ENCODE peak calls at places on chromosomes 11 and 22, in seven cellular contexts. K is Right ventricle myocardium superior, A is NCI-H2081, I is skeletal muscle cell, Z is PC-3, H is head of caudate nucleus, Q is NCI-H774. R is an unnamed sample.

GRCh38 chr22:35113341-35113740 is 47.4 kb downstream of the ISX start:
- DNase-seq in Q (no peak), H (no peak), A (no peak), K (no peak), Z (no peak), I (no peak), R (no peak)

GRCh38 chr11:65419773-65420481 is 2.7 kb upstream of the NEAT1 start:
- DNase-seq in A (peak), H (peak), Z (peak), K (peak), I (peak), Q (peak), R (no peak)

GRCh38 chr11:36622431-36623136 is 24.5 kb upstream of the RAG2 start:
- DNase-seq in A (peak), I (no peak), H (no peak), Q (no peak), Z (peak), K (no peak), R (no peak)

GRCh38 chr11:128458316-128458715 is 129.0 kb downstream of the ETS1 start:
- DNase-seq in H (no peak), A (no peak), K (no peak), Z (peak), Q (no peak), I (peak), R (no peak)

GRCh38 chr11:6538892-6539291 is 41.8 kb downstream of the DNHD1 start:
- DNase-seq in Z (no peak), I (no peak), K (no peak), Q (no peak), A (no peak), H (no peak), R (no peak)

GRCh38 chr22:27461470-27461869 is 340.1 kb downstream of the MN1 start:
- DNase-seq in I (peak), Q (no peak), Z (peak), A (no peak), H (no peak), K (no peak), R (no peak)

GRCh38 chr11:126304457-126305072 is 705 bp downstream of the DCPS start:
- DNase-seq in K (no peak), A (peak), I (no peak), H (no peak), Q (no peak), Z (no peak), R (no peak)

GRCh38 chr11:92941676-92942571 is 27.5 kb upstream of the MTNR1B start:
- DNase-seq in Q (no peak), A (peak), I (no peak), H (peak), Z (peak), K (no peak), R (peak)

GRCh38 chr11:10305262-10305963 is 540 bp downstream of the ADM start:
- DNase-seq in I (no peak), A (peak), Z (peak), Q (peak), K (peak), H (peak), R (no peak)

GRCh38 chr22:36384766-36385400 is 2.9 kb downstream of the MYH9 start:
- DNase-seq in Q (no peak), K (no peak), Z (no peak), H (no peak), A (peak), I (no peak), R (no peak)

GRCh38 chr11:65573391-65574146 is 1.2 kb downstream of the FAM89B start:
- DNase-seq in Z (peak), Q (no peak), K (no peak), I (no peak), H (peak), A (peak), R (no peak)

GRCh38 chr11:78313181-78313788 is 104.3 kb downstream of the GAB2 start:
- DNase-seq in K (no peak), A (peak), I (peak), Z (peak), H (peak), Q (peak), R (peak)

GRCh38 chr11:87097582-87097981 is 59.8 kb downstream of the TMEM135 start:
- DNase-seq in A (peak), Q (no peak), H (peak), K (no peak), Z (peak), I (no peak), R (no peak)

GRCh38 chr11:98104249-98104648 is 916.5 kb upstream of the CNTN5 start:
- DNase-seq in I (no peak), H (no peak), Q (no peak), A (no peak), K (no peak), Z (no peak), R (no peak)

GRCh38 chr11:110645253-110645652 is 67.0 kb downstream of the ARHGAP20 start:
- DNase-seq in K (no peak), Q (no peak), I (no peak), H (no peak), Z (no peak), A (no peak), R (no peak)

GRCh38 chr11:42524534-42525227 is 787.1 kb upstream of the API5 start:
- DNase-seq in A (peak), I (peak), Q (peak), H (peak), K (no peak), Z (peak), R (peak)

GRCh38 chr11:19868871-19869270 is 156.2 kb downstream of the NAV2 start:
- DNase-seq in Q (no peak), K (no peak), H (peak), Z (no peak), A (no peak), I (no peak), R (no peak)

GRCh38 chr11:44409071-44409470 is 99.1 kb upstream of the ALX4 start:
- DNase-seq in Q (no peak), A (no peak), Z (no peak), I (no peak), H (no peak), K (no peak), R (no peak)

GRCh38 chr22:46389081-46389480 is 53.6 kb downstream of the TRMU start:
- DNase-seq in I (no peak), Q (no peak), K (no peak), H (no peak), A (no peak), Z (no peak), R (no peak)

GRCh38 chr11:96311120-96311568 is 31.9 kb downstream of the MAML2 start:
- DNase-seq in Q (peak), K (no peak), Z (peak), I (no peak), H (peak), A (no peak), R (no peak)

GRCh38 chr11:70703141-70704052 is 305.1 kb downstream of the CTTN start:
- DNase-seq in H (no peak), Q (no peak), I (no peak), K (no peak), Z (no peak), A (no peak), R (no peak)

GRCh38 chr11:32312206-32312817 is 123.0 kb downstream of the WT1 start:
- DNase-seq in Q (no peak), Z (peak), A (no peak), I (no peak), K (no peak), H (no peak), R (no peak)

GRCh38 chr22:18987765-18988164 is 51.7 kb upstream of the PRODH start:
- DNase-seq in A (no peak), H (no peak), Z (no peak), Q (no peak), I (no peak), K (no peak), R (no peak)

GRCh38 chr11:74636633-74637184 is 44.3 kb downstream of the POLD3 start:
- DNase-seq in H (no peak), I (peak), K (no peak), Q (no peak), Z (peak), A (no peak), R (no peak)

GRCh38 chr11:118434553-118435232 is 1.6 kb upstream of the KMT2A start:
- DNase-seq in H (peak), A (peak), Q (no peak), K (no peak), Z (peak), I (no peak), R (peak)

GRCh38 chr11:44833869-44834452 is 107.2 kb downstream of the TSPAN18 start:
- DNase-seq in I (no peak), Z (peak), Q (no peak), H (no peak), A (no peak), K (no peak), R (no peak)

GRCh38 chr11:19398772-19399542 is 158.2 kb upstream of the E2F8 start:
- DNase-seq in Z (peak), A (no peak), Q (no peak), K (no peak), I (peak), H (no peak), R (no peak)

GRCh38 chr11:539971-540481 is 2.7 kb downstream of the LRRC56 start:
- DNase-seq in I (no peak), Z (no peak), Q (no peak), A (no peak), H (no peak), K (no peak), R (no peak)

GRCh38 chr11:10390375-10390774 is 64.7 kb upstream of the AMPD3 start:
- DNase-seq in A (no peak), Z (peak), I (no peak), Q (no peak), H (no peak), K (no peak), R (no peak)

R was measured in NCI-H1092.